ENCODE peak calls at places on chromosome 1, in ten cellular contexts. N is lung, V is adrenal gland, T is AG04450, X is cardiac fibroblast, G is fibroblast of the aortic adventitia, D is astrocyte of the spinal cord, S is GM10248, Y is WERI-Rb-1, F is HCT116. M is an unnamed sample.

GRCh38 chr1:212955098-212955497 is 4.8 kb downstream of the VASH2 start:
- DNase-seq in X (no peak), N (no peak), S (peak), V (no peak), G (no peak), F (no peak), T (no peak), D (no peak), Y (no peak), M (no peak)

GRCh38 chr1:226653311-226653921 is 85.7 kb downstream of the ITPKB start:
- DNase-seq in D (no peak), Y (no peak), N (no peak), X (no peak), F (no peak), T (no peak), G (no peak), V (no peak), S (no peak), M (no peak)

GRCh38 chr1:184708084-184708676 is 46.5 kb downstream of the EDEM3 start:
- DNase-seq in D (no peak), F (no peak), Y (no peak), T (no peak), X (no peak), G (no peak), S (no peak), V (no peak), N (no peak), M (no peak)

GRCh38 chr1:76053021-76053420 is 21.5 kb upstream of the ST6GALNAC3 start:
- DNase-seq in V (peak), S (no peak), D (no peak), N (no peak), T (no peak), Y (no peak), X (no peak), F (no peak), G (no peak), M (no peak)

GRCh38 chr1:167666416-167666815 is 36.4 kb downstream of the RCSD1 start:
- DNase-seq in F (no peak), X (peak), G (peak), N (no peak), V (no peak), Y (no peak), T (no peak), D (peak), S (no peak), M (no peak)

GRCh38 chr1:57019240-57019805 is 53.5 kb upstream of the C8B start:
- DNase-seq in Y (peak), N (no peak), X (no peak), S (no peak), T (no peak), V (no peak), D (no peak), G (no peak), F (no peak), M (no peak)

GRCh38 chr1:212255705-212256307 is 29.4 kb upstream of the PPP2R5A start:
- DNase-seq in N (no peak), T (no peak), G (no peak), V (no peak), F (no peak), Y (no peak), X (peak), S (no peak), D (no peak), M (peak)

GRCh38 chr1:112672842-112673241 is 1.6 kb upstream of the MOV10 start:
- DNase-seq in T (no peak), Y (no peak), F (no peak), V (no peak), D (no peak), G (no peak), S (no peak), N (no peak), X (no peak), M (no peak)

GRCh38 chr1:88284066-88284465 is 400.0 kb upstream of the PKN2 start:
- DNase-seq in D (no peak), T (no peak), V (no peak), N (no peak), Y (no peak), S (no peak), X (no peak), F (no peak), G (peak), M (no peak)

GRCh38 chr1:30527511-30528140 is 195.8 kb downstream of the MATN1 start:
- DNase-seq in Y (no peak), G (no peak), F (no peak), D (no peak), V (peak), S (no peak), T (no peak), N (no peak), X (peak), M (peak)

GRCh38 chr1:86706018-86706417 is 1.6 kb downstream of the SH3GLB1 start:
- DNase-seq in F (no peak), V (no peak), N (no peak), G (no peak), T (no peak), Y (no peak), X (no peak), S (no peak), D (no peak), M (no peak)

GRCh38 chr1:157145081-157145480 is 6.9 kb upstream of the ETV3 start:
- DNase-seq in G (no peak), Y (no peak), F (no peak), D (no peak), X (no peak), S (no peak), T (no peak), V (no peak), N (no peak), M (no peak)

DNA sequence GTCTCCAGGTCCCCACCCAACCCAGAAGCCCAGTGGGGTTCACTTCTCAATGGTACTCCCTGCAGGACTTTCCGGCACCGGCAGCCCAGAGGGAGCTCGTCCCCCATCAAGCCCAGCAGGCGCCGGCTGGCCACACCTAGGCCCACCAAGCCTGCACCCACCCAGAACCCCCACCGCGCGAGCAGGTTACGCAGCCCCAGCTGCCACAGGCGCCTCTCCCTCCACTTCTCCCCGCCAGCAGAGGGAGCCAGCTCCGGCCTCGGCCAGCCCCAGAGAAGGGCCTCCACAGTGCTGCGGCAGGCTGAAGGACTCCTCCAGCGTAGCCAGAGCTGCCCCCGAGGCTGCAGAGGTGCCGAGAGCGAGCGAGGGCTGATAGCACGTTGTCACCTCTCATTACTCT is 722.3 kb downstream of the PLA2G4A start:
- DNase-seq in X (no peak), S (no peak), G (no peak), V (no peak), F (no peak), T (no peak), N (no peak), Y (no peak), D (no peak), M (no peak)
- TF ChIP-seq CTCF in X (no peak), S (no peak), G (no peak), V (no peak), F (no peak), T (no peak), N (no peak), Y (peak), D (no peak), M (no peak)

DNA sequence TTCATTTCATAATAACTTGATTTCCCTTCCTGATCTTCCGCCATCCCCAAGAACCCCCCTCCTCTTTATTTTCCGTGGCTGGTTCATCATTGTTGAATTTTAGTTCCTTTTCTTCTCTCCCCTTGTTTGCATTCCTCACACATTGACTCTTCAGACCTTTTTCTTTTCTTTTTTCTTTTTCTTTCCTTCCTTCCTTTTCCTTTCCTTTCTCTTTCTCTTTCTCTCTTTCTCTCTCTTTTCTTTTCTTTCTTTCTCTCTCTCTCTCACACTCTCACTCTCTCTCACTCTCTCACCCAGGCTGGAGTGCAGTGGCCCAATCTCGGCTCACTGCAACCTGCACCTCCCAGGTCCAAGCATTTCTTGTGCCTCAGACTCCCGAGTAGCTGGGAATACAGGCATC is 231.3 kb downstream of the FMN2 start:
- DNase-seq in V (no peak), G (no peak), X (no peak), S (no peak), N (no peak), F (no peak), T (no peak), D (no peak), Y (no peak), M (no peak)
- TF ChIP-seq CTCF in V (no peak), G (no peak), X (no peak), S (no peak), N (no peak), F (no peak), T (no peak), D (no peak), Y (no peak), M (no peak)

GRCh38 chr1:64502924-64503323 is 33.0 kb downstream of the CACHD1 start:
- DNase-seq in T (no peak), N (no peak), V (no peak), X (no peak), F (no peak), G (no peak), Y (no peak), D (no peak), S (no peak), M (no peak)

GRCh38 chr1:64495878-64496277 is 25.9 kb downstream of the CACHD1 start:
- DNase-seq in Y (no peak), G (no peak), N (no peak), F (no peak), S (no peak), V (no peak), T (no peak), D (no peak), X (no peak), M (no peak)

GRCh38 chr1:64497484-64497883 is 27.6 kb downstream of the CACHD1 start:
- DNase-seq in G (peak), V (no peak), D (no peak), N (no peak), F (no peak), Y (no peak), T (no peak), S (no peak), X (peak), M (no peak)

GRCh38 chr1:64499011-64499410 is 29.1 kb downstream of the CACHD1 start:
- DNase-seq in S (no peak), Y (no peak), V (no peak), X (no peak), N (no peak), G (no peak), F (no peak), D (no peak), T (no peak), M (no peak)

GRCh38 chr1:64499966-64500365 is 30.0 kb downstream of the CACHD1 start:
- DNase-seq in D (no peak), S (no peak), N (no peak), F (peak), T (no peak), V (no peak), X (no peak), G (no peak), Y (peak), M (no peak)
- TF ChIP-seq CTCF in D (no peak), S (no peak), N (no peak), F (no peak), T (no peak), V (no peak), X (no peak), G (no peak), Y (no peak), M (no peak)

GRCh38 chr1:109327285-109327684 is 20.5 kb upstream of the MYBPHL start:
- DNase-seq in T (no peak), V (no peak), X (peak), F (no peak), N (no peak), Y (no peak), G (no peak), D (no peak), S (no peak), M (no peak)
- TF ChIP-seq CTCF in T (no peak), V (no peak), X (no peak), F (no peak), N (no peak), Y (no peak), G (no peak), D (no peak), S (no peak), M (no peak)

GRCh38 chr1:12620931-12621330 is 2.9 kb upstream of the DHRS3 start:
- DNase-seq in G (no peak), N (no peak), X (no peak), D (no peak), V (no peak), T (no peak), S (no peak), F (no peak), Y (no peak), M (no peak)

GRCh38 chr1:12619396-12620141 is 1.6 kb upstream of the DHRS3 start:
- DNase-seq in D (peak), S (peak), F (peak), G (peak), N (peak), V (peak), Y (peak), T (peak), X (peak), M (peak)

GRCh38 chr1:12621346-12622320 is 3.6 kb upstream of the DHRS3 start:
- DNase-seq in N (no peak), T (no peak), Y (no peak), F (no peak), X (peak), G (peak), S (no peak), D (no peak), V (no peak), M (no peak)

GRCh38 chr1:12618661-12619395 is 818 bp upstream of the DHRS3 start:
- DNase-seq in F (peak), X (peak), V (peak), G (peak), D (peak), S (peak), Y (peak), T (no peak), N (peak), M (no peak)

DNA sequence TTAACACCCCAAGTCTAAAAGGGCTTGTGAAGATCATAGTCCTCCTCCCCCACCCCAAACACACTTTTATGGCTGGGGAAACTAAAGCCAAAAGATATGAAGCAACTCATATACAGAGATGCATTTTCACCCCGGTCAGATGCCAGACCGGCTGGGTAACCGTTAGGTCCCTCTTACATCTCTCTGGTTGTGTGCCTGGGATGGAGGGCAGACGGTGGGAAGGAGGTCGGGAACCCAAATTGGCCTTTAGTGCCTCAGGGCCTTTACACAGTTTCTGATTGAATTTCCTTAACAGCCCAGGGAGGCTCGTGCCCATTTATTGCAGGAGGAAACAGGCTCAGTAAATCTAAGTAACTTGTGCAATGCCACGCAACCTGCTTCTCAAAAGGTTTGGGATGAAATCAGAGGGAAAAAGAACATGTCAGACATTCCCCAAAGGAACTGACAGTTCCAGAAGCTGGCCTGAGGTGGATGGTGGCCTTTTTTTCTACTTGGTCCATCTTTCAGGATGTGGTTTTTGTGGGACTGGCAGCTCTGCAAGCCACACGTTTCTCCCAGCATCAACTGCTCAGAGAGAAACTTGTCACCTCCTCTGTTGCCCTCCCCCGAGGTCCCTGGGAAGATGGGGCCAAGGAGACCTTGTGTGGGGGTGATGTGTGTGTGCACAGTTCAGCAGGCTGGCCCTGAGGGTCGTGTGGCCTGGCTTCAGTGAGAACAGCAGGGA is 2.3 kb upstream of the DHRS3 start:
- DNase-seq in X (no peak), D (no peak), N (no peak), S (no peak), G (no peak), V (no peak), Y (no peak), F (no peak), T (no peak), M (no peak)
- TF ChIP-seq CTCF in X (no peak), D (no peak), N (no peak), S (no peak), G (no peak), V (no peak), Y (no peak), F (no peak), T (no peak), M (no peak)

DNA sequence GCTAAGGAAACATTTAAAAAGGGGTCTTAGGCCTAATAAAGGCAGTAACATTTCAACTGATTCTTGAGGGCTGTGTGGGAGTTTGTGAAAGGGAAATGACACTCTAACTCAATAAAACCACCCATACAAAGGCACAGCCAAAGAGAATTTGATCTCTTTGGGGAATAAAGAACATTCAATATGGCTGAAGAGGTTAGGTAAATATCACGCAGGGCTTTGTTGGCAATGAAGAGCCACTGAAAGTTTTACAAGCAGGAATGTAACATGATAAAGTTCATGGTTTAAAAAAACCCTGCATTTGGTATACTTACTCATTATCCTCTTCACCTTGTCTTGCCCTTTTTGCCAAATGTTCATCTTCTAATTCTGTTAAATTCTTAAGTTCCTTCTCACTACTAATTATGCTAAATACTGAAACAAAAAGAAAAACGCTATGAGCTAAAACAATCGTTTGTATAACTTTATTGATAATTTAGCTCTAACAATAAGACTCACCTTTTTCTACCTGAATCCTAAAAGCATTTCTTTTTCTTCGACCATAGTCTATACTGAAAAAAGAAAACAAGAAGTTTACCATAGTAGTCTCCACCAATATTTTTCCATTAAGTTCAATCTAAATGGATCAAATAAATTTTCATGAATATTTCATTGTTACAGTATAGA is 12.5 kb downstream of the NVL start:
- DNase-seq in G (no peak), Y (no peak), F (no peak), S (no peak), T (no peak), D (no peak), V (no peak), X (no peak), N (no peak), M (no peak)
- TF ChIP-seq CTCF in G (no peak), Y (no peak), F (no peak), S (no peak), T (no peak), D (no peak), V (no peak), X (no peak), N (no peak), M (no peak)

GRCh38 chr1:85282424-85282823 is 6.0 kb upstream of the BCL10 start:
- DNase-seq in V (no peak), S (no peak), G (no peak), X (no peak), D (no peak), T (no peak), Y (no peak), F (peak), N (no peak), M (no peak)
- TF ChIP-seq CTCF in V (no peak), S (no peak), G (no peak), X (no peak), D (no peak), T (peak), Y (peak), F (peak), N (no peak), M (no peak)

DNA sequence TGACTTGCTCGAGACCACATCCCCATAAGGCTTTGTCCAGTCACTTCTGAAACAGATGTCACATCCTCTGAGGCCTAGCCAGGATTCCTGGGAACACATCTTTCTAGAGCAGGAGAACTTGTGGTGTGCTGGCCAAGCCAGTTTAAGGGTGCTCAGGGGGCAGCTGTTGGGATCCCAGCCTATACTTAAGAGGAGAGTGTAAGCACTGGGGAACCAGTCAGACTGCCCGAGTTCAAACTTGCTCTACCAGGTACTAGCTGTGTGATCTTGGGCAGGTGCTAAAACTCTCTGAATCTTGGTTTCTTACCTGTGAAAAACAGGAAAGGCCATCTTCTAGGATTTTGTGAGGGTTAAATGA is 15.6 kb upstream of the LY9 start:
- DNase-seq in D (no peak), G (no peak), N (no peak), V (no peak), F (no peak), T (no peak), S (no peak), X (no peak), Y (no peak), M (no peak)
- TF ChIP-seq CTCF in D (no peak), G (no peak), N (no peak), V (no peak), F (no peak), T (no peak), S (no peak), X (no peak), Y (no peak), M (no peak)